ENCODE peak calls at places on chromosomes 16 and 17, in seven cellular contexts. One of them, this sample, is unnamed.

GRCh38 chr16:12225816-12226480 is 249.4 kb downstream of the SNX29 start:
- DNase-seq in amygdala: no peak
- DNase-seq in skeletal muscle cell: no peak
- DNase-seq in cerebellar cortex: no peak
- DNase-seq in Caki2: no peak
- DNase-seq in heart left ventricle: no peak
- DNase-seq in HTR-8/SVneo: no peak
- DNase-seq in this sample: no peak

GRCh38 chr17:79699386-79700036 is 31.2 kb upstream of the ENPP7 start:
- DNase-seq in Caki2: no peak
- DNase-seq in skeletal muscle cell: no peak
- DNase-seq in amygdala: no peak
- DNase-seq in HTR-8/SVneo: no peak
- DNase-seq in heart left ventricle: no peak
- DNase-seq in cerebellar cortex: no peak
- DNase-seq in this sample: no peak

GRCh38 chr16:29804455-29805231 is 1.7 kb upstream of the MAZ start:
- DNase-seq in amygdala: peak
- DNase-seq in heart left ventricle: no peak
- DNase-seq in HTR-8/SVneo: no peak
- DNase-seq in cerebellar cortex: peak
- DNase-seq in Caki2: peak
- DNase-seq in skeletal muscle cell: no peak
- DNase-seq in this sample: no peak

GRCh38 chr17:9544221-9544620 is 31.4 kb downstream of the STX8 start:
- DNase-seq in heart left ventricle: no peak
- DNase-seq in skeletal muscle cell: no peak
- DNase-seq in cerebellar cortex: no peak
- DNase-seq in amygdala: no peak
- DNase-seq in Caki2: no peak
- DNase-seq in HTR-8/SVneo: no peak
- DNase-seq in this sample: no peak

GRCh38 chr17:59093702-59094231 is 12.9 kb downstream of the TRIM37 start:
- DNase-seq in amygdala: no peak
- DNase-seq in heart left ventricle: no peak
- DNase-seq in Caki2: peak
- DNase-seq in HTR-8/SVneo: peak
- DNase-seq in skeletal muscle cell: peak
- DNase-seq in cerebellar cortex: no peak
- DNase-seq in this sample: no peak

GRCh38 chr16:28846933-28847273 is 755 bp upstream of the TUFM start:
- DNase-seq in heart left ventricle: no peak
- DNase-seq in amygdala: no peak
- DNase-seq in HTR-8/SVneo: no peak
- DNase-seq in Caki2: no peak
- DNase-seq in cerebellar cortex: peak
- DNase-seq in skeletal muscle cell: no peak
- DNase-seq in this sample: no peak

GRCh38 chr17:17206913-17207368 is 808 bp upstream of the PLD6 start:
- DNase-seq in heart left ventricle: no peak
- DNase-seq in skeletal muscle cell: no peak
- DNase-seq in cerebellar cortex: peak
- DNase-seq in amygdala: no peak
- DNase-seq in HTR-8/SVneo: no peak
- DNase-seq in Caki2: no peak
- DNase-seq in this sample: no peak

GRCh38 chr16:31087481-31087880 is 1.3 kb downstream of the PRSS53 start:
- DNase-seq in skeletal muscle cell: no peak
- DNase-seq in amygdala: no peak
- DNase-seq in cerebellar cortex: no peak
- DNase-seq in HTR-8/SVneo: no peak
- DNase-seq in Caki2: no peak
- DNase-seq in heart left ventricle: no peak
- DNase-seq in this sample: no peak

GRCh38 chr17:4968166-4968915 is 724 bp upstream of the SPAG7 start:
- DNase-seq in HTR-8/SVneo: no peak
- DNase-seq in skeletal muscle cell: no peak
- DNase-seq in amygdala: no peak
- DNase-seq in cerebellar cortex: no peak
- DNase-seq in Caki2: peak
- DNase-seq in heart left ventricle: peak
- DNase-seq in this sample: no peak

GRCh38 chr17:17682737-17683675 is 1.7 kb downstream of the RAI1 start:
- DNase-seq in HTR-8/SVneo: no peak
- DNase-seq in skeletal muscle cell: peak
- DNase-seq in Caki2: peak
- DNase-seq in amygdala: peak
- DNase-seq in heart left ventricle: peak
- DNase-seq in cerebellar cortex: no peak
- DNase-seq in this sample: no peak

GRCh38 chr17:4161179-4161559 is 18.2 kb downstream of the CYB5D2 start:
- DNase-seq in amygdala: no peak
- DNase-seq in Caki2: peak
- DNase-seq in HTR-8/SVneo: peak
- DNase-seq in heart left ventricle: no peak
- DNase-seq in cerebellar cortex: no peak
- DNase-seq in skeletal muscle cell: peak
- DNase-seq in this sample: no peak

GRCh38 chr17:12667299-12667958 is 1.7 kb downstream of the MYOCD start:
- DNase-seq in heart left ventricle: no peak
- DNase-seq in HTR-8/SVneo: peak
- DNase-seq in skeletal muscle cell: peak
- DNase-seq in Caki2: peak
- DNase-seq in amygdala: peak
- DNase-seq in cerebellar cortex: peak
- DNase-seq in this sample: peak

GRCh38 chr16:89720859-89721643 is at the start of the genes VPS9D1 and ZNF276:
- DNase-seq in skeletal muscle cell: no peak
- DNase-seq in amygdala: peak
- DNase-seq in Caki2: peak
- DNase-seq in heart left ventricle: peak
- DNase-seq in cerebellar cortex: peak
- DNase-seq in HTR-8/SVneo: peak
- DNase-seq in this sample: peak

This sample was measured in H1.